ENCODE peak calls at places on chromosomes 6 and 20, in nine cellular contexts. K, P, A, Q, H, I, T, S and C are unnamed samples.

GRCh38 chr20:39960522-39961420 is 728.3 kb downstream of the MAFB start:
- DNase-seq in Q (no peak), P (no peak), A (no peak), S (peak), I (no peak), K (no peak), H (no peak), T (no peak), C (no peak)

GRCh38 chr6:163707385-163708355 is 293.2 kb downstream of the QKI start:
- DNase-seq in H (no peak), T (no peak), A (no peak), Q (no peak), S (no peak), P (no peak), K (peak), I (no peak), C (no peak)

GRCh38 chr20:36439040-36439730 is 102.1 kb upstream of the MYL9 start:
- DNase-seq in I (peak), Q (no peak), S (no peak), A (peak), K (peak), H (no peak), P (peak), T (peak), C (peak)

GRCh38 chr6:8831366-8832152 is 396.2 kb upstream of the SLC35B3 start:
- DNase-seq in A (peak), S (no peak), Q (no peak), H (no peak), I (no peak), T (no peak), K (no peak), P (no peak), C (no peak)

GRCh38 chr20:20064303-20064702 is 12.0 kb downstream of the CFAP61 start:
- DNase-seq in T (no peak), P (no peak), A (no peak), S (no peak), H (no peak), K (no peak), I (no peak), Q (no peak), C (no peak)

GRCh38 chr6:119514355-119514754 is 164.8 kb upstream of the MAN1A1 start:
- DNase-seq in A (no peak), H (no peak), S (no peak), I (no peak), Q (no peak), K (no peak), T (no peak), P (no peak), C (no peak)

GRCh38 chr20:8414611-8415274 is 282.7 kb downstream of the PLCB1 start:
- DNase-seq in T (no peak), I (no peak), S (no peak), Q (no peak), A (no peak), P (no peak), K (no peak), H (no peak), C (no peak)

GRCh38 chr6:9233226-9233625 is 797.9 kb upstream of the SLC35B3 start:
- DNase-seq in T (no peak), A (no peak), H (no peak), K (no peak), P (no peak), I (no peak), S (peak), Q (no peak), C (no peak)

GRCh38 chr6:3382399-3383279 is 74.2 kb downstream of the SLC22A23 start:
- DNase-seq in P (no peak), T (no peak), A (no peak), K (no peak), I (no peak), H (no peak), S (no peak), Q (no peak), C (no peak)

GRCh38 chr6:22411408-22412105 is 114.7 kb upstream of the PRL start:
- DNase-seq in K (no peak), T (no peak), P (no peak), A (no peak), Q (no peak), I (no peak), S (no peak), H (peak), C (no peak)

GRCh38 chr6:90406142-90406794 is 109.6 kb upstream of the BACH2 start:
- DNase-seq in P (no peak), A (peak), H (no peak), I (no peak), S (no peak), Q (no peak), K (no peak), T (no peak), C (no peak)

GRCh38 chr20:10770753-10771152 is 97.0 kb upstream of the JAG1 start:
- DNase-seq in I (no peak), A (no peak), P (no peak), Q (no peak), K (no peak), H (no peak), S (no peak), T (no peak), C (no peak)

GRCh38 chr6:107786709-107787588 is 37.2 kb downstream of the SCML4 start:
- DNase-seq in A (no peak), T (no peak), P (peak), I (no peak), H (no peak), S (peak), Q (no peak), K (peak), C (peak)

GRCh38 chr6:129212081-129212480 is 329.1 kb downstream of the LAMA2 start:
- DNase-seq in I (no peak), Q (no peak), K (no peak), A (no peak), H (peak), S (no peak), P (no peak), T (no peak), C (no peak)